ENCODE peak calls at places on chromosomes 11 and 22, in six cellular contexts. J is upper lobe of right lung; Z is body of pancreas; G is psoas muscle; O is keratinocyte; T is naive thymus-derived CD4-positive, alpha-beta T cell. R is an unnamed sample. For H3K4me1 and H3K36me3, the result is how much of the 10 kb centered on the place peaks cover.

GRCh38 chr11:64125676-64126075 is 40.2 kb downstream of the MACROD1 start:
- DNase-seq in J (no peak), Z (no peak), G (no peak), O (no peak), T (no peak), R (no peak)

GRCh38 chr11:120880791-120881190 is 143.1 kb upstream of the TBCEL start:
- DNase-seq in J (no peak), Z (no peak), G (no peak), O (no peak), T (no peak), R (no peak)

GRCh38 chr22:29435236-29435635 is 3.1 kb upstream of the RFPL1 start:
- DNase-seq in J (no peak), Z (no peak), G (no peak), O (no peak), T (no peak), R (no peak)

GRCh38 chr22:45136594-45136993 is 27.1 kb upstream of the NUP50 start:
- DNase-seq in J (no peak), Z (no peak), G (no peak), O (no peak), T (no peak), R (no peak)

GRCh38 chr11:111729441-111729840 is 36.7 kb downstream of the PPP2R1B start:
- DNase-seq in J (no peak), Z (no peak), G (no peak), O (no peak), T (no peak), R (no peak)

GRCh38 chr11:70139785-70140410 is 61.8 kb downstream of the ANO1 start:
- DNase-seq in J (no peak), Z (no peak), G (no peak), O (no peak), T (no peak), R (no peak)

GRCh38 chr11:82003671-82004148 is 730.0 kb downstream of the FAM181B start:
- DNase-seq in J (no peak), Z (no peak), G (no peak), O (no peak), T (no peak), R (no peak)

GRCh38 chr11:2574043-2574552 is 125.7 kb downstream of the KCNQ1OT1 start:
- DNase-seq in J (peak), Z (peak), G (peak), O (no peak), T (no peak), R (no peak)

GRCh38 chr11:34356918-34357645 is 728 bp downstream of the ABTB2 start:
- DNase-seq in J (peak), Z (peak), G (peak), O (no peak), T (peak), R (peak)

GRCh38 chr11:60625262-60625661 is 74.2 kb upstream of the MS4A8 start:
- DNase-seq in J (no peak), Z (peak), G (no peak), O (no peak), T (no peak), R (no peak)

GRCh38 chr11:69186316-69187266 is 30.9 kb downstream of the SMIM38 start:
- DNase-seq in J (no peak), Z (no peak), G (no peak), O (no peak), T (no peak), R (no peak)

GRCh38 chr11:10866893-10867331 is 9.1 kb upstream of the ZBED5 start:
- DNase-seq in J (no peak), Z (no peak), G (no peak), O (no peak), T (no peak), R (no peak)

GRCh38 chr11:44617671-44618461 is 52.4 kb downstream of the CD82 start:
- DNase-seq in J (no peak), Z (peak), G (no peak), O (no peak), T (no peak), R (no peak)

GRCh38 chr11:9760180-9760550 is 96.3 kb downstream of the SWAP70 start:
- DNase-seq in J (peak), Z (peak), G (peak), O (no peak), T (no peak), R (no peak)

GRCh38 chr11:16148301-16148787 is 208.0 kb downstream of the SOX6 start:
- DNase-seq in J (no peak), Z (no peak), G (no peak), O (no peak), T (no peak), R (no peak)

GRCh38 chr11:92397356-92397755 is 172.7 kb downstream of the FAT3 start:
- DNase-seq in J (no peak), Z (no peak), G (no peak), O (no peak), T (no peak), R (no peak)

GRCh38 chr22:35152316-35152715 is 86.4 kb downstream of the ISX start:
- DNase-seq in J (peak), Z (no peak), G (no peak), O (no peak), T (no peak), R (no peak)

GRCh38 chr11:1308745-1309497 is 511 bp downstream of the TOLLIP start:
- DNase-seq in J (no peak), Z (no peak), G (no peak), O (no peak), T (peak), R (peak)
- H3K4me1 ChIP-seq in J (under half), Z (half or more), G (under half), O (under half), T (under half), R (under half)

GRCh38 chr11:47347134-47347533 is 5.4 kb downstream of the MYBPC3 start:
- DNase-seq in J (no peak), Z (no peak), G (no peak), O (no peak), T (no peak), R (no peak)
- H3K36me3 ChIP-seq in J (under half), Z (under half), G (under half), O (under half), T (under half), R (under half)

GRCh38 chr11:36399745-36400144 is 103.7 kb downstream of the PRR5L start:
- DNase-seq in J (no peak), Z (no peak), G (no peak), O (no peak), T (no peak), R (no peak)
- H3K4me1 ChIP-seq in J (under half), Z (under half), G (under half), O (under half), T (under half), R (under half)

DNA sequence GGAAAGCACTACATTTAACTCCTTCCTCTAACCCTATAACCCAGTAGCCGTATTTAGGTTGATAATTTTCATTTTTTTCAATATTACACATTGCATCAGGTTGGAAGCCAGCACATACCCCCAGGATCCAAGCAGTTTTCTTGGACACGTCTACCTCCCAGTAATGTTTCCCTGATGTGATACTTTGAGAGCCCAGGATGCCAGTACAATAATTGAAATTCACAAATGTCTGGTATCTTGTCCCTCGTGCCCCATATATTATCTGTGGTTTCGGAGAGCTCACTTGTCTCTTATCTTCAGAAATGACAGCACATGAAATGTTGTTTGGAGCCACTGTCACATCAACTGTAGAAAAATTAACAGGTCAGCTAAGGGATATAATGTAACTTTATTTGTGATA is 19.8 kb downstream of the TRIM5 start:
- DNase-seq in J (no peak), Z (no peak), G (no peak), O (no peak), T (no peak), R (no peak)
- H3K36me3 ChIP-seq in J (under half), Z (under half), G (under half), O (under half), T (under half), R (under half)